ENCODE peak calls at places on chromosomes 6 and 20, in eight cellular contexts. U, W, K, T, V, I, E and Q are unnamed samples. For H3K36me3, the result is how much of the 10 kb centered on the place peaks cover.

GRCh38 chr6:32664827-32665362 is 1.6 kb downstream of the HLA-DQB1 start:
- DNase-seq in U (no peak), W (no peak), K (peak), T (no peak), V (no peak), I (no peak), E (peak), Q (peak)

GRCh38 chr20:45012682-45013302 is 46.5 kb downstream of the STK4 start:
- DNase-seq in U (no peak), W (no peak), K (no peak), T (no peak), V (no peak), I (no peak), E (no peak), Q (no peak)

GRCh38 chr6:118896339-118897136 is 2.6 kb downstream of the ASF1A start:
- DNase-seq in U (no peak), W (no peak), K (no peak), T (no peak), V (peak), I (peak), E (no peak), Q (peak)

GRCh38 chr20:15976047-15976731 is 597.1 kb downstream of the KIF16B start:
- DNase-seq in U (no peak), W (no peak), K (no peak), T (no peak), V (no peak), I (no peak), E (no peak), Q (peak)

GRCh38 chr6:125872259-125872921 is 81.6 kb downstream of the NCOA7 start:
- DNase-seq in U (no peak), W (no peak), K (no peak), T (no peak), V (no peak), I (no peak), E (no peak), Q (no peak)

GRCh38 chr20:34311118-34312023 is 8.2 kb upstream of the AHCY start:
- DNase-seq in U (peak), W (no peak), K (no peak), T (peak), V (no peak), I (no peak), E (peak), Q (peak)

GRCh38 chr6:90370493-90370959 is 73.9 kb upstream of the BACH2 start:
- DNase-seq in U (no peak), W (no peak), K (no peak), T (no peak), V (no peak), I (no peak), E (no peak), Q (no peak)

GRCh38 chr6:12289655-12290489 is at the start of gene EDN1:
- DNase-seq in U (peak), W (peak), K (peak), T (peak), V (peak), I (peak), E (peak), Q (peak)

GRCh38 chr20:49052334-49052733 is 6.2 kb downstream of the CSE1L start:
- DNase-seq in U (no peak), W (no peak), K (no peak), T (no peak), V (no peak), I (no peak), E (no peak), Q (no peak)

GRCh38 chr20:53828673-53829085 is 235.0 kb upstream of the ZNF217 start:
- DNase-seq in U (no peak), W (no peak), K (no peak), T (no peak), V (no peak), I (no peak), E (no peak), Q (no peak)

GRCh38 chr6:41780623-41781301 is at the start of gene PRICKLE4:
- DNase-seq in U (peak), W (peak), K (no peak), T (peak), V (peak), I (no peak), E (peak), Q (peak)

GRCh38 chr6:48449002-48449401 is 338.0 kb upstream of the PTCHD4 start:
- DNase-seq in U (no peak), W (no peak), K (no peak), T (no peak), V (no peak), I (no peak), E (no peak), Q (no peak)

GRCh38 chr20:11780765-11781369 is 136.8 kb upstream of the BTBD3 start:
- DNase-seq in U (no peak), W (no peak), K (no peak), T (no peak), V (no peak), I (no peak), E (no peak), Q (no peak)

GRCh38 chr6:35186571-35186970 is 27.2 kb upstream of the SCUBE3 start:
- DNase-seq in U (no peak), W (no peak), K (no peak), T (no peak), V (no peak), I (no peak), E (no peak), Q (no peak)

GRCh38 chr6:110232456-110232855 is 52.2 kb downstream of the CDC40 start:
- DNase-seq in U (no peak), W (no peak), K (no peak), T (no peak), V (no peak), I (no peak), E (no peak), Q (no peak)

GRCh38 chr20:56788671-56789610 is 159.8 kb downstream of the TFAP2C start:
- DNase-seq in U (no peak), W (no peak), K (no peak), T (no peak), V (no peak), I (no peak), E (no peak), Q (no peak)

GRCh38 chr6:156262014-156262413 is 515.2 kb upstream of the ARID1B start:
- DNase-seq in U (peak), W (no peak), K (no peak), T (no peak), V (peak), I (no peak), E (no peak), Q (no peak)

GRCh38 chr20:39691151-39691862 is 729.2 kb downstream of the DHX35 start:
- DNase-seq in U (no peak), W (no peak), K (no peak), T (no peak), V (no peak), I (no peak), E (no peak), Q (no peak)

GRCh38 chr6:1789092-1789491 is 179.4 kb downstream of the FOXC1 start:
- DNase-seq in U (no peak), W (no peak), K (no peak), T (no peak), V (no peak), I (no peak), E (no peak), Q (no peak)

GRCh38 chr20:1266167-1266973 is at the start of gene SNPH:
- DNase-seq in U (peak), W (peak), K (peak), T (peak), V (peak), I (peak), E (peak), Q (peak)

GRCh38 chr6:130417951-130418350 is 52.1 kb downstream of the TMEM200A start:
- DNase-seq in U (no peak), W (no peak), K (no peak), T (no peak), V (no peak), I (no peak), E (no peak), Q (no peak)

GRCh38 chr20:33647603-33648395 is 14.3 kb upstream of the C20orf144 start:
- DNase-seq in U (no peak), W (no peak), K (no peak), T (no peak), V (no peak), I (no peak), E (no peak), Q (peak)

GRCh38 chr6:115241373-115241772 is 819.3 kb downstream of the FRK start:
- DNase-seq in U (no peak), W (no peak), K (no peak), T (no peak), V (no peak), I (no peak), E (no peak), Q (no peak)

GRCh38 chr6:166660157-166660686 is 33.2 kb upstream of the RPS6KA2 start:
- DNase-seq in U (no peak), W (no peak), K (no peak), T (no peak), V (no peak), I (no peak), E (no peak), Q (no peak)

GRCh38 chr6:129731396-129731795 is 21.4 kb upstream of the ARHGAP18 start:
- DNase-seq in U (no peak), W (no peak), K (no peak), T (no peak), V (no peak), I (no peak), E (no peak), Q (no peak)

GRCh38 chr6:31227143-31227542 is 44.7 kb downstream of the HLA-C start:
- DNase-seq in U (no peak), W (no peak), K (no peak), T (no peak), V (no peak), I (no peak), E (no peak), Q (no peak)

GRCh38 chr6:168919455-168920179 is 334.0 kb downstream of the THBS2 start:
- DNase-seq in U (no peak), W (no peak), K (no peak), T (no peak), V (no peak), I (no peak), E (no peak), Q (no peak)

GRCh38 chr20:199996-200395 is 10.5 kb upstream of the DEFB128 start:
- DNase-seq in U (no peak), W (no peak), K (no peak), T (no peak), V (no peak), I (no peak), E (no peak), Q (no peak)

GRCh38 chr6:16730720-16731502 is 30.3 kb downstream of the ATXN1 start:
- DNase-seq in U (no peak), W (no peak), K (no peak), T (no peak), V (no peak), I (peak), E (no peak), Q (no peak)

GRCh38 chr6:160756021-160756420 is 54.0 kb downstream of the PLG start:
- DNase-seq in U (no peak), W (no peak), K (no peak), T (no peak), V (no peak), I (no peak), E (no peak), Q (no peak)

GRCh38 chr6:84417261-84417660 is 189.8 kb upstream of the CEP162 start:
- DNase-seq in U (no peak), W (no peak), K (no peak), T (no peak), V (no peak), I (no peak), E (no peak), Q (no peak)

GRCh38 chr6:52389626-52390360 is 27.8 kb downstream of the PAQR8 start:
- DNase-seq in U (peak), W (peak), K (peak), T (peak), V (peak), I (peak), E (no peak), Q (no peak)

GRCh38 chr6:9502991-9503761 is 911.7 kb downstream of the TFAP2A start:
- DNase-seq in U (no peak), W (no peak), K (no peak), T (no peak), V (no peak), I (no peak), E (no peak), Q (peak)

GRCh38 chr6:49052901-49053300 is 410.2 kb downstream of the MMUT start:
- DNase-seq in U (no peak), W (no peak), K (no peak), T (no peak), V (no peak), I (no peak), E (no peak), Q (no peak)

GRCh38 chr6:4581468-4582420 is 194.5 kb upstream of the CDYL start:
- DNase-seq in U (no peak), W (no peak), K (no peak), T (no peak), V (no peak), I (no peak), E (no peak), Q (no peak)

GRCh38 chr6:164870175-164870574 is 439.2 kb downstream of the C6orf118 start:
- DNase-seq in U (no peak), W (no peak), K (no peak), T (no peak), V (no peak), I (no peak), E (no peak), Q (no peak)

DNA sequence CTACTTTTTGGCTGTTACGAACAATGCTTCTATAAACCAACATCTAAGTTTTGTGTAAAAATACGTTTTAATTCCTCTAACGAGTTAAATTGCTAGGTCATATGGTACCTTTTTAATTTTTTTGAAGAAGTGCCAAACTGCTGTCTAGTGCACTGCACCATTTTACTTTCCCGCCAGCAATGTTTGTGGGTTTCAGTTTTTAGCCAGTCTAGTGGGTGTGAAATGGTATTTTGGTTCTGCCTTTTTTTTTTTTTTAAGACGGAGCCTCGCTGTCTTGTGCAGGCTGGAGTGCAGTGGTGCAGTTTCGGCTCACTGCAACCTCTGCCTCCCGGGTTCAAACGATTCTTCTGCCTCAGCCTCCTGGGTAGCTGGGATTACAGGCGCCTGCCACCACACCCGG is 34.1 kb upstream of the BAG2 start:
- DNase-seq in U (no peak), W (no peak), K (no peak), T (no peak), V (no peak), I (no peak), E (no peak), Q (no peak)
- H3K36me3 ChIP-seq in U (under half), W (half or more), K (under half), T (under half), V (under half), I (under half), E (under half), Q (under half)

GRCh38 chr6:88165087-88165876 is 865 bp downstream of the CNR1 start:
- DNase-seq in U (no peak), W (no peak), K (no peak), T (no peak), V (no peak), I (no peak), E (no peak), Q (no peak)
- H3K4me3 ChIP-seq in U (no peak), W (peak), K (no peak), T (no peak), V (peak), I (no peak), E (peak), Q (peak)

GRCh38 chr6:122803056-122803695 is 14.1 kb downstream of the SMPDL3A start:
- DNase-seq in U (no peak), W (no peak), K (no peak), T (no peak), V (no peak), I (no peak), E (no peak), Q (no peak)

GRCh38 chr6:122801397-122801796 is 12.3 kb downstream of the SMPDL3A start:
- DNase-seq in U (no peak), W (no peak), K (no peak), T (no peak), V (no peak), I (no peak), E (no peak), Q (no peak)

GRCh38 chr6:122799916-122800701 is 11.1 kb downstream of the SMPDL3A start:
- DNase-seq in U (no peak), W (no peak), K (no peak), T (no peak), V (no peak), I (no peak), E (no peak), Q (no peak)

GRCh38 chr6:122799140-122799539 is 10.1 kb downstream of the SMPDL3A start:
- DNase-seq in U (no peak), W (no peak), K (no peak), T (no peak), V (no peak), I (no peak), E (no peak), Q (no peak)

GRCh38 chr6:122800906-122801305 is 11.8 kb downstream of the SMPDL3A start:
- DNase-seq in U (no peak), W (no peak), K (no peak), T (no peak), V (no peak), I (no peak), E (no peak), Q (no peak)
- H3K36me3 ChIP-seq in U (under half), W (under half), K (under half), T (under half), V (under half), I (under half), E (under half), Q (under half)

DNA sequence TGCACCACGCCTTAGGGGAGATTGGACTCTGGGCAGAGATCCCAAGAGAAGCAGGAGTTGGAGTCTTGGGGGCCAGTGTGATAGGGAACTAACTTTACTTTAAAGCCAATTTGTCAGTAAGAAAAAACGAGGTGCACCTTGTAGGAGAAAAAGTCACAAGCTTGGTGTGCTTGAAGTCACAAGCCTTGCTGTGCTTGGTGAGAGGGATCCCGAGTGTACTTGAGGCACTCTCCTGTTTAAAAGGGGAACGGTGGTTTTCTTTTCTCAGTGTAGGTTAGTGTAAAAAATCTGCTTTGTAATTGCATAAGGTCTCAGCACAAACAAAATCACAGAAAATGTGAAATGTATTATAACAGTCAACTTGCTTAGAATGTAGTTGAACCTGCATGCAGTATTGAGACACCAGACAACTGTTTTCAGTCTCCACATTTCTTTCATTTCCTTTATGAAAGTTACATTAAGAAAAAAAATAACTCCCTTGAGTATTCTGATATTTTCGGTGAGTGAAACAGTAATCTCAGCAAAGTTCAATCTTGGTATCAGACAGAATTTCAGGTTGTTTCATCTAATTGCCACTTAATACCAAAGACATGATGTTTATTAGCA is 111.1 kb upstream of the DUSP22 start:
- DNase-seq in U (no peak), W (no peak), K (no peak), T (no peak), V (no peak), I (no peak), E (no peak), Q (no peak)
- H3K4me3 ChIP-seq in U (no peak), W (no peak), K (peak), T (no peak), V (no peak), I (no peak), E (no peak), Q (no peak)

DNA sequence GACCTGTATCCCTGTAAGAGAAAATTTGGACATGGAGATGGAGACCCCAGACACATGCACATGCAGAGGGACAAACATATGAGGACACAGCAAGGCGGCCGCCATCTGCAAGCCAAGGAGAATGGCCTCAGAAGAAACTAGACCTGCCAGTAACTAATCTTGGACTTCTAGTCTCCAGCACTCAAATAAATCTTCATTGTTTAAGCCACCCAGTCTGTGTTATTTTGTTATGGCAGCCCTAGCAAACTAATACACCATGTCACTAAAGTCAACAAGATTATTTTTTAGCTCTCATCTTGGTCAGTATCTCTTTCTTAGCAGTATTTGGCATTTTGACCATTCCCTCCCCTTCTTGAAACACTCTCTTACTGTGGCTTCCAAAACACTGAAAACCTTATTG is 26.7 kb downstream of the LATS1 start:
- DNase-seq in U (no peak), W (no peak), K (no peak), T (no peak), V (no peak), I (no peak), E (no peak), Q (no peak)
- H3K36me3 ChIP-seq in U (under half), W (half or more), K (under half), T (under half), V (under half), I (under half), E (under half), Q (under half)

GRCh38 chr6:15310680-15311079 is 64.8 kb downstream of the JARID2 start:
- DNase-seq in U (no peak), W (no peak), K (no peak), T (no peak), V (no peak), I (no peak), E (no peak), Q (no peak)
- H3K4me3 ChIP-seq in U (no peak), W (no peak), K (no peak), T (no peak), V (no peak), I (no peak), E (no peak), Q (no peak)

GRCh38 chr20:22567944-22568871 is 16.2 kb downstream of the FOXA2 start:
- DNase-seq in U (peak), W (no peak), K (no peak), T (no peak), V (no peak), I (no peak), E (no peak), Q (peak)
- H3K36me3 ChIP-seq in U (under half), W (under half), K (under half), T (under half), V (under half), I (under half), E (under half), Q (under half)

GRCh38 chr20:62334881-62335280 is 32.1 kb downstream of the ADRM1 start:
- DNase-seq in U (no peak), W (no peak), K (no peak), T (no peak), V (no peak), I (no peak), E (no peak), Q (no peak)
- H3K4me3 ChIP-seq in U (no peak), W (no peak), K (no peak), T (no peak), V (no peak), I (no peak), E (no peak), Q (no peak)